ENCODE peak calls at places on chromosome 20, in seven cellular contexts. Q, F, R, J, O, Y and D are unnamed samples.
A peak's percentile ranks its signal among the peaks of the same experiment; 100 is the strongest.

GRCh38 chr20:18719426-18719825 is 94.2 kb upstream of the SCP2D1 start:
- DNase-seq in Q (peak; percentile 19), F (no peak), R (no peak), J (no peak), O (no peak), Y (peak; percentile 58), D (no peak)

GRCh38 chr20:9531581-9531980 is 17.2 kb downstream of the LAMP5 start:
- DNase-seq in Q (peak; percentile 2), F (no peak), R (no peak), J (no peak), O (no peak), Y (no peak), D (no peak)

GRCh38 chr20:49381558-49382493 is 100.6 kb downstream of the KCNB1 start:
- DNase-seq in Q (peak; percentile 58), F (peak; percentile 98), R (no peak), J (no peak), O (peak; percentile 87), Y (peak; percentile 94), D (no peak)

GRCh38 chr20:62045529-62046277 is 20.0 kb downstream of the TAF4 start:
- DNase-seq in Q (no peak), F (no peak), R (no peak), J (no peak), O (no peak), Y (no peak), D (no peak)

GRCh38 chr20:12217382-12217781 is 299.7 kb downstream of the BTBD3 start:
- DNase-seq in Q (peak; percentile 15), F (no peak), R (no peak), J (no peak), O (no peak), Y (no peak), D (no peak)

GRCh38 chr20:5316188-5317158 is at the start of gene PROKR2:
- DNase-seq in Q (peak; percentile 2), F (no peak), R (peak; percentile 32), J (no peak), O (no peak), Y (no peak), D (peak; percentile 58)

GRCh38 chr20:45934587-45935415 is at the start of gene PCIF1:
- DNase-seq in Q (peak; percentile 99), F (peak; percentile 100), R (peak; percentile 96), J (peak; percentile 97), O (peak; percentile 97), Y (peak; percentile 99), D (peak; percentile 99)

GRCh38 chr20:21693322-21693721 is 12.1 kb upstream of the PAX1 start:
- DNase-seq in Q (no peak), F (no peak), R (no peak), J (no peak), O (no peak), Y (no peak), D (no peak)

GRCh38 chr20:32285621-32286334 is 8.3 kb downstream of the KIF3B start:
- DNase-seq in Q (peak; percentile 37), F (no peak), R (no peak), J (peak; percentile 64), O (no peak), Y (peak; percentile 24), D (peak; percentile 55)

GRCh38 chr20:4606046-4606445 is 115.7 kb upstream of the PRND start:
- DNase-seq in Q (no peak), F (no peak), R (no peak), J (no peak), O (no peak), Y (no peak), D (no peak)

GRCh38 chr20:47330071-47330470 is 26.4 kb downstream of the ZMYND8 start:
- DNase-seq in Q (no peak), F (no peak), R (no peak), J (no peak), O (no peak), Y (peak; percentile 42), D (no peak)

GRCh38 chr20:50126662-50127061 is 13.7 kb upstream of the UBE2V1 start:
- DNase-seq in Q (no peak), F (no peak), R (no peak), J (no peak), O (no peak), Y (no peak), D (no peak)

GRCh38 chr20:17343631-17344447 is 117.0 kb downstream of the PCSK2 start:
- DNase-seq in Q (no peak), F (no peak), R (no peak), J (no peak), O (no peak), Y (no peak), D (no peak)

GRCh38 chr20:59043698-59044097 is 1.1 kb upstream of the PRELID3B start:
- DNase-seq in Q (no peak), F (no peak), R (no peak), J (no peak), O (no peak), Y (no peak), D (no peak)

GRCh38 chr20:22925613-22925983 is 109.5 kb upstream of the SSTR4 start:
- DNase-seq in Q (peak; percentile 45), F (no peak), R (no peak), J (no peak), O (no peak), Y (no peak), D (no peak)

GRCh38 chr20:35120012-35120701 is 27.0 kb downstream of the EDEM2 start:
- DNase-seq in Q (peak; percentile 93), F (no peak), R (no peak), J (no peak), O (no peak), Y (peak; percentile 92), D (no peak)

GRCh38 chr20:60101201-60101893 is 143.1 kb downstream of the CDH26 start:
- DNase-seq in Q (no peak), F (no peak), R (no peak), J (no peak), O (no peak), Y (no peak), D (no peak)

GRCh38 chr20:7437311-7437710 is 502.9 kb downstream of the HAO1 start:
- DNase-seq in Q (no peak), F (no peak), R (no peak), J (no peak), O (no peak), Y (no peak), D (no peak)

GRCh38 chr20:10924628-10925266 is 250.9 kb upstream of the JAG1 start:
- DNase-seq in Q (peak; percentile 73), F (peak; percentile 26), R (no peak), J (no peak), O (no peak), Y (peak; percentile 81), D (no peak)

GRCh38 chr20:258963-259362 is 1.4 kb downstream of the DEFB132 start:
- DNase-seq in Q (peak; percentile 32), F (no peak), R (no peak), J (peak; percentile 46), O (no peak), Y (peak; percentile 50), D (no peak)

GRCh38 chr20:5969348-5969935 is 19.0 kb downstream of the MCM8 start:
- DNase-seq in Q (no peak), F (no peak), R (no peak), J (no peak), O (no peak), Y (no peak), D (no peak)

GRCh38 chr20:10521068-10521834 is 86.1 kb downstream of the SLX4IP start:
- DNase-seq in Q (peak; percentile 89), F (peak; percentile 49), R (no peak), J (no peak), O (no peak), Y (peak; percentile 90), D (no peak)

GRCh38 chr20:41094656-41095055 is 42.7 kb upstream of the PLCG1 start:
- DNase-seq in Q (no peak), F (no peak), R (no peak), J (no peak), O (no peak), Y (no peak), D (no peak)

GRCh38 chr20:1946762-1947534 is 46.9 kb downstream of the PDYN start:
- DNase-seq in Q (peak; percentile 60), F (peak; percentile 28), R (peak; percentile 26), J (no peak), O (peak; percentile 50), Y (peak; percentile 19), D (no peak)

GRCh38 chr20:33576432-33576883 is 85.7 kb upstream of the C20orf144 start:
- DNase-seq in Q (no peak), F (no peak), R (no peak), J (no peak), O (no peak), Y (peak; percentile 17), D (no peak)
- TF ChIP-seq CTCF in Q (no peak), F (no peak), R (no peak), J (no peak), O (no peak), Y (peak; percentile 38), D (peak; percentile 20)

GRCh38 chr20:3173582-3174441 is 463 bp upstream of the LZTS3 start:
- DNase-seq in Q (peak; percentile 68), F (peak; percentile 94), R (peak; percentile 95), J (peak; percentile 80), O (peak; percentile 84), Y (peak; percentile 79), D (peak; percentile 98)
- TF ChIP-seq CTCF in Q (peak; percentile 24), F (no peak), R (peak; percentile 46), J (peak; percentile 29), O (no peak), Y (peak; percentile 11), D (no peak)

GRCh38 chr20:20130399-20130798 is 78.1 kb downstream of the CFAP61 start:
- DNase-seq in Q (peak; percentile 17), F (no peak), R (no peak), J (peak; percentile 45), O (no peak), Y (peak; percentile 10), D (no peak)
- TF ChIP-seq CTCF in Q (no peak), F (no peak), R (peak; percentile 41), J (peak; percentile 74), O (no peak), Y (peak; percentile 33), D (no peak)

DNA sequence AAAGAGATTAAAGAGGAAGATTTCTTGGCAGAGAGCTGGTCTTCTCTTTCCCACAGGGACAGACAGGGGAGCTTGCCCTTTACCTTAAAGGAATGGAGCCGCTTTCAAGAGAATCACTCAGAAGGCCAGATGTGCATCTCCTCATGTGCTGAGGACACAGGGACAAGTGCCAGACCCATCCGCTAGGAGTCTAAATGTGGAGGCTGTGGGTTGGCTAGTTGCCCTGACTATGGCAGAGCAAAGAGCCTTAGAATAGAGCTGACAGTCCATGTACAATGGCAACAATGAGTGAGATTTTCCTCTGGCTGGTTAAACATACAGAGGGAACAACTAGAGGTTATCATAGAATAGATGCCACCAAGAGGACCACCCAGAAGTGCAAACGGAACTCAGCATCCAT is 7.3 kb upstream of the DOK5 start:
- DNase-seq in Q (no peak), F (no peak), R (no peak), J (no peak), O (no peak), Y (no peak), D (no peak)
- TF ChIP-seq CTCF in Q (no peak), F (no peak), R (no peak), J (no peak), O (no peak), Y (no peak), D (no peak)

GRCh38 chr20:38387953-38388352 is 41.7 kb downstream of the LBP start:
- DNase-seq in Q (no peak), F (no peak), R (no peak), J (no peak), O (no peak), Y (no peak), D (no peak)
- TF ChIP-seq CTCF in Q (no peak), F (no peak), R (no peak), J (no peak), O (no peak), Y (no peak), D (no peak)

GRCh38 chr20:15949391-15949790 is 623.9 kb downstream of the KIF16B start:
- DNase-seq in Q (no peak), F (no peak), R (no peak), J (no peak), O (no peak), Y (no peak), D (no peak)

GRCh38 chr20:15951711-15952110 is 621.5 kb downstream of the KIF16B start:
- DNase-seq in Q (no peak), F (no peak), R (no peak), J (no peak), O (no peak), Y (peak; percentile 1), D (no peak)
- TF ChIP-seq CTCF in Q (no peak), F (no peak), R (no peak), J (no peak), O (no peak), Y (no peak), D (no peak)